ENCODE peak calls at places on chromosomes 11 and 22, in seven cellular contexts. J is IMR-90, D is mesendoderm, Z is neuronal stem cell, F is mesenchymal stem cell, W is trophoblast cell, R is H1. P is an unnamed sample.

GRCh38 chr11:65575568-65576231 is at the start of gene EHBP1L1:
- DNase-seq in J (peak), D (peak), Z (no peak), F (peak), W (peak), R (no peak), P (no peak)

GRCh38 chr22:38336699-38337098 is 19.5 kb upstream of the CSNK1E start:
- DNase-seq in J (no peak), D (no peak), Z (no peak), F (no peak), W (peak), R (no peak), P (no peak)

GRCh38 chr11:134818531-134818930 is 406.5 kb upstream of the B3GAT1 start:
- DNase-seq in J (no peak), D (peak), Z (no peak), F (no peak), W (peak), R (no peak), P (peak)

GRCh38 chr22:29816128-29816527 is 21.9 kb downstream of the ASCC2 start:
- DNase-seq in J (no peak), D (no peak), Z (no peak), F (no peak), W (peak), R (no peak), P (no peak)

GRCh38 chr11:71963468-71963867 is 34.6 kb downstream of the RNF121 start:
- DNase-seq in J (no peak), D (no peak), Z (no peak), F (no peak), W (no peak), R (no peak), P (no peak)

GRCh38 chr11:28833670-28834069 is 725.5 kb downstream of the METTL15 start:
- DNase-seq in J (peak), D (peak), Z (no peak), F (peak), W (no peak), R (no peak), P (no peak)

GRCh38 chr22:48425091-48425506 is 1402.6 kb downstream of the BRD1 start:
- DNase-seq in J (no peak), D (no peak), Z (no peak), F (no peak), W (no peak), R (no peak), P (no peak)

GRCh38 chr11:46404476-46405017 is 13.0 kb upstream of the CHRM4 start:
- DNase-seq in J (no peak), D (no peak), Z (no peak), F (no peak), W (no peak), R (no peak), P (no peak)

GRCh38 chr11:79087957-79088318 is 352.9 kb downstream of the TENM4 start:
- DNase-seq in J (no peak), D (no peak), Z (no peak), F (peak), W (no peak), R (no peak), P (no peak)

GRCh38 chr11:10942621-10943020 is 84.8 kb upstream of the ZBED5 start:
- DNase-seq in J (no peak), D (no peak), Z (no peak), F (no peak), W (no peak), R (no peak), P (no peak)
- H3K23ac ChIP-seq in J (no peak), D (no peak), Z (no peak), F (no peak), W (no peak), R (no peak), P (no peak)

DNA sequence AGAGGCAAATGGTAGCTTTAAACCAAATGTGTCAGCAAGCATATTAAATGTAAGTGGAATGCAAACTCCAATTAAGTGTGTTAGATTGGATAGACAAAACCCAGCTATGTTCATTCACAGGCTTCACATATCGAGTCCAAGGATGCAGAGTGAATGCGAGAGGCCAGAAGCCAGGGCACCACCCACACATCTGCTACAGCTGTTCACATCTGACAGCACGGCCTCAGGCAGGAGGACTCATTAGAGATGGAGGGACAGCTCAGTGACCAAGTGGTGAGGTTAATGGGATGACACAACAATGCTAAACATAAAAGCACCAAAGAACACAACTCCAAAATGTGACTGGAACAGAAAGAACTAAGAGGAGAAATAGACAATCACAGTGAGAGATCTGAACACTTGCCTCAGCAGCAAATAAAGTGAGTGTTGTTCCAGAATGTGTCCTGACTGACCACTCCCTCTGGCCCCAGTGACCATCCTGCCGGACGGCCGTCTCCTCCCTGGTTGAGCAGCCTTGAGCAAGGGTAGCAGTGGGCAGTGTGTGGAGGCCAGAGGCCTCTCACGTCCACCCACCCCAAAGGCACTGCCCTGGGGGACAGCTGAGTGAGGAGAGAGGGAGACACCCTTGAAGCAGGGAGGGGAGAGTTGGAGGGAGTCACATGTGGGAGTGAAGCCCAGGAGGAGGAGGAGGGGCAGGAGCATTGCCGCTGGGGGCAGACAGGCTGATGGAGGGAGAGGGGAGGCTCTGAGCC is 23.7 kb downstream of the ALG12 start:
- DNase-seq in J (no peak), D (no peak), Z (no peak), F (no peak), W (no peak), R (no peak), P (no peak)
- H2AK5ac ChIP-seq in J (no peak), D (no peak), Z (no peak), F (no peak), W (no peak), R (no peak), P (no peak)

GRCh38 chr11:36702330-36703054 is 104.5 kb upstream of the RAG2 start:
- DNase-seq in J (peak), D (peak), Z (peak), F (peak), W (peak), R (no peak), P (peak)
- H3K23ac ChIP-seq in J (no peak), D (no peak), Z (no peak), F (no peak), W (no peak), R (no peak), P (no peak)

GRCh38 chr11:40321537-40321936 is 1137.9 kb downstream of the LRRC4C start:
- DNase-seq in J (no peak), D (no peak), Z (no peak), F (no peak), W (no peak), R (no peak), P (no peak)
- H2AK5ac ChIP-seq in J (no peak), D (no peak), Z (no peak), F (no peak), W (no peak), R (no peak), P (no peak)

DNA sequence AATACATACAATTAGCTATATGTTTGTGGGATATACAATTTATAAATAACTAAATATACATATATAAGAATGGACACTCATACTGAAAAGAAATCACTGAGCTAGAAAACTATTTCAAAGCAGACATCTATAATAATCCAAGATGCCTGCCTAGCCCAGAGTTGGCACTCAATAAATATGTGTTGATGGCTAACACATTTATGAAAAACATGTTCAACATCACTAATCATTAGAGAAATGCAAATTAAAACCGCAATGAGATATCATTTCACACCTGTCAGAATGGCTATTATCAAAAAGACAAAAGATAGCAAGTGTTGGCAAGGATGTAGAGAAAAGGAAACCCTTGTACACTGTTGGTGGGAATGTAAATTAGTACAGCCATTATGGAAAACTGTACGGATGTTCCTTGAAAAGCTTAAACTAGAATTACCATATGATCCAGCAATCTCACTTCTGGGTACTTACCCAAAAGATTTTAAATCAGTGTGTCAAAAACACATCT is 29.8 kb downstream of the POU2AF1 start:
- DNase-seq in J (no peak), D (no peak), Z (no peak), F (no peak), W (no peak), R (no peak), P (no peak)
- H3K23ac ChIP-seq in J (no peak), D (no peak), Z (no peak), F (no peak), W (no peak), R (no peak), P (no peak)

DNA sequence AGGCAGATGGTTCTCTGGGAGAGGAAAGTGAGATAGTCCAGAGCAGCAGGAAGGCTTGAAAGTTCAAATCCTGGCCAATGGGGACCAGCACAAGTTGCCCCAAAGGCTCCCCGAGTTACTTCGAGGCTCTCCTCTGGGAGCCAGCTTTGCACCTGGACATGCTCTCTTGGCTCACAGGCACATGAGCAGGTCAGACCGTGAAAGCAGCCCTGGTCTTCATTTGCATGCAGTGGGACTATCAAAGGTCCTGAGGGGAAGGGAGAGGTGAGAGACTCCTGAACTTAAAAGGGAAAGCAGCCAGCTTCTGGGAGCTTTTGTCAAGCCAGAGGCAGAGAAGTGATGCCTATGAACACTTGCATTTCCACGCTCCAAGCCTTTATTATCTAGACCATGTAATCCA is 100.1 kb downstream of the NTM start:
- DNase-seq in J (no peak), D (peak), Z (no peak), F (no peak), W (no peak), R (no peak), P (no peak)
- H2AK5ac ChIP-seq in J (no peak), D (no peak), Z (no peak), F (no peak), W (no peak), R (no peak), P (no peak)

DNA sequence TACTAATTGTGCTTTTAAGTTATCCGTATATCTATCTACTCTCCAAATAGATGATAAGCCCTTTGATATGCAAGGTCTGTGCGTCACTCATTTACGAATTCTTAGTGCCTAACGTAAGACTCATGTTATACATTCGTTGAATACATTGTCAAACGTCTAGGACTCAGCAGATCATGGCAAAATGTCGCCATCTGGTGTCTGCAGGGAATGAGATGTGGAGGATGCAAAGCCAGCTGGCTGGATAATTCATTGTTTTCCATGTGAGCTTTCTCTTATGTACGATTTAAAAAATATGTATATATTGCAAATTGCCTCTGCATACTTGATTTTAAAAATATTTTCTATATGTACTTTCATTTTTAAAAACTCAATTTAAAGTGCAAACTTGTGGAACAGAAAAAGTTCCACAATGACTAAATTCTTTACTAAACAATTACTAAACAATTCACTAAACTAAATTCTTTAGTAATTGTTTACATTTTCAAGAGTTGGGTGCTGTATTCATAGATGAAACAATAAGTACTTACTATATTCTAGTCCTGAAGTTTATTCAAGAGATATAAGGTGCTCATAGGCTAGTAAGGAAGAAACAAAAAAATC is 33.8 kb downstream of the ZNF202 start:
- DNase-seq in J (peak), D (peak), Z (peak), F (peak), W (peak), R (peak), P (peak)
- H3K23ac ChIP-seq in J (no peak), D (no peak), Z (no peak), F (no peak), W (no peak), R (no peak), P (no peak)

DNA sequence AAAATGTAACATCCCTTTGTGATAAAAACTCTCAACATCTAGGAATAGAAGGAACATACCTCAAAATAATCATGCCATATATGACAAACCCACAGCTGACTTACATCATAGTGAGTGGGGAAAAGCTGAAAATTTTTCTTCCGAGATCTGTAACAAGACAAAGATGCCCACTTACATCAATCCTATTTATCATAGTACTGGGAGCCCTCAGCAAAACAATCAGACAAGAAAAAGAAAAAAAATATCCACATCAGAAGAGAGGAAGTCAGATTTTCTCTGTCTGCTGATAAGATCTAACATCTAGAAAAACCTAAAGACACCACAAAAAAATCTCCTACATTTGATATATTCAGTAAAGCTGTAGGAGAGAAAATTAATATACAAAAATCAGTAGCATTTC is 703.1 kb upstream of the ANO5 start:
- DNase-seq in J (no peak), D (no peak), Z (no peak), F (no peak), W (no peak), R (no peak), P (no peak)
- H2AK5ac ChIP-seq in J (no peak), D (no peak), Z (no peak), F (no peak), W (no peak), R (no peak), P (no peak)